ENCODE peak calls at places on chromosomes 13 and 19, in nine cellular contexts. M, D, Z, J, R, H, C, O and N are unnamed samples.

GRCh38 chr13:97359181-97360057 is 74.5 kb upstream of the RAP2A start:
- DNase-seq in D (peak; percentile 65), H (no peak), M (peak; percentile 68), C (peak; percentile 52), R (peak; percentile 56), O (peak; percentile 10), J (peak; percentile 92), Z (peak; percentile 46), N (peak; percentile 50)

GRCh38 chr19:53112286-53112685 is 9.1 kb upstream of the ZNF160 start:
- DNase-seq in H (no peak), J (peak; percentile 59), C (no peak), D (no peak), M (peak; percentile 31), O (no peak), Z (no peak), R (no peak), N (no peak)

GRCh38 chr13:75223981-75224742 is 257.8 kb downstream of the TBC1D4 start:
- DNase-seq in R (no peak), D (no peak), C (no peak), M (peak; percentile 9), Z (no peak), O (no peak), H (no peak), J (no peak), N (no peak)

GRCh38 chr13:48687249-48687648 is 33.5 kb downstream of the CYSLTR2 start:
- DNase-seq in Z (no peak), R (no peak), C (no peak), H (no peak), D (no peak), J (no peak), O (no peak), M (no peak), N (no peak)

GRCh38 chr13:101231751-101232428 is 184.4 kb downstream of the NALCN start:
- DNase-seq in H (no peak), M (no peak), C (no peak), O (no peak), J (peak; percentile 35), D (no peak), Z (no peak), R (no peak), N (no peak)

GRCh38 chr13:30129411-30129810 is 177.9 kb downstream of the KATNAL1 start:
- DNase-seq in O (no peak), M (no peak), Z (no peak), H (no peak), J (no peak), R (no peak), D (no peak), C (no peak), N (no peak)

GRCh38 chr13:21674271-21675009 is 3.6 kb downstream of the FGF9 start:
- DNase-seq in J (no peak), D (no peak), O (no peak), R (peak; percentile 24), H (no peak), M (no peak), C (no peak), Z (no peak), N (no peak)

GRCh38 chr13:45863716-45864590 is 12.4 kb upstream of the SIAH3 start:
- DNase-seq in M (no peak), O (no peak), H (no peak), D (no peak), J (no peak), C (no peak), R (no peak), Z (no peak), N (no peak)

GRCh38 chr19:5628919-5629481 is 6.1 kb downstream of the SAFB start:
- DNase-seq in J (no peak), M (no peak), R (no peak), O (no peak), C (no peak), Z (no peak), H (no peak), D (no peak), N (no peak)

GRCh38 chr13:50587122-50587521 is 256.4 kb downstream of the DLEU7 start:
- DNase-seq in Z (no peak), O (no peak), J (no peak), M (no peak), C (no peak), R (no peak), H (no peak), D (no peak), N (no peak)
- H3K9me3 ChIP-seq in Z (no peaks in the 10 kb centered on the region), O (no peaks in the 10 kb centered on the region), J (no peaks in the 10 kb centered on the region), M (no peaks in the 10 kb centered on the region), C (no peaks in the 10 kb centered on the region), R (no peaks in the 10 kb centered on the region), H (no peaks in the 10 kb centered on the region), D (no peaks in the 10 kb centered on the region), N (no peaks in the 10 kb centered on the region)

GRCh38 chr19:3532154-3533019 is 6.6 kb upstream of the TEKTIP1 start:
- DNase-seq in O (no peak), D (no peak), C (no peak), Z (peak; percentile 19), M (no peak), H (no peak), R (no peak), J (no peak), N (no peak)
- H3K9me3 ChIP-seq in O (no peaks in the 10 kb centered on the region), D (no peaks in the 10 kb centered on the region), C (no peaks in the 10 kb centered on the region), Z (no peaks in the 10 kb centered on the region), M (no peaks in the 10 kb centered on the region), H (no peaks in the 10 kb centered on the region), R (no peaks in the 10 kb centered on the region), J (no peaks in the 10 kb centered on the region), N (no peaks in the 10 kb centered on the region)

GRCh38 chr19:21910318-21910717 is 74.3 kb upstream of the ZNF43 start:
- DNase-seq in C (no peak), M (peak; percentile 47), J (no peak), D (peak; percentile 61), H (no peak), R (no peak), O (no peak), Z (no peak), N (no peak)
- H3K9me3 ChIP-seq in C (no peaks in the 10 kb centered on the region), M (peaks cover 40% of the 10 kb centered on the region), J (peaks cover 33% of the 10 kb centered on the region), D (peaks cover 28% of the 10 kb centered on the region), H (peaks cover 4% of the 10 kb centered on the region), R (no peaks in the 10 kb centered on the region), O (no peaks in the 10 kb centered on the region), Z (no peaks in the 10 kb centered on the region), N (no peaks in the 10 kb centered on the region)

GRCh38 chr13:53417601-53418000 is 389.0 kb downstream of the OLFM4 start:
- DNase-seq in H (no peak), M (no peak), J (no peak), O (no peak), R (no peak), Z (no peak), C (no peak), D (no peak), N (no peak)
- H3K9me3 ChIP-seq in H (no peaks in the 10 kb centered on the region), M (no peaks in the 10 kb centered on the region), J (peaks cover 5% of the 10 kb centered on the region), O (no peaks in the 10 kb centered on the region), R (no peaks in the 10 kb centered on the region), Z (no peaks in the 10 kb centered on the region), C (no peaks in the 10 kb centered on the region), D (no peaks in the 10 kb centered on the region), N (no peaks in the 10 kb centered on the region)

GRCh38 chr13:95671597-95671996 is 5.3 kb upstream of the DNAJC3 start:
- DNase-seq in M (no peak), Z (no peak), R (no peak), O (no peak), D (no peak), H (no peak), C (no peak), J (no peak), N (no peak)
- H3K9me3 ChIP-seq in M (no peaks in the 10 kb centered on the region), Z (no peaks in the 10 kb centered on the region), R (peaks cover 10% of the 10 kb centered on the region), O (peaks cover 3% of the 10 kb centered on the region), D (peaks cover 4% of the 10 kb centered on the region), H (peaks cover 35% of the 10 kb centered on the region), C (no peaks in the 10 kb centered on the region), J (peaks cover 8% of the 10 kb centered on the region), N (peaks cover 12% of the 10 kb centered on the region)

DNA sequence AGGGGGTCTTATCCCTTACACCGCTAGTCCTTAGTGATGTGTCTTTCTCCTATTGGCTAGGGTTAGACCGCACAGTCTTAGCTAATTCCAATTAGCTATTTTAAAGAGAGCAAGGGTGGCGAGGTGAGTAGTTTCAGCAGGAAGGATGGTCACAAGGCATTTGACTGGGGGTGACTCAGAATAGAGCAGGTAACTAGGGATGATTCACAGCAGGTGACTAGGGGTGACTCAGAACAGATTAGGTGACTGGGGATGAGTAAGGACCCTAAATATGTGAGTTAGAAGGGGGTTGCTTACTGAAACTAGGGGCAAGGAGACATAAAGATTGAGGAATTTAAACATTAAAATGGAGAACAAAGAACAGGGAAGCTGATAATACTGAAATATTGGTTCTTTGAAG is 64.3 kb downstream of the ZNF66 start:
- DNase-seq in C (no peak), R (no peak), J (no peak), Z (no peak), D (no peak), H (no peak), O (no peak), M (peak; percentile 82), N (no peak)
- H3K9me3 ChIP-seq in C (no peaks in the 10 kb centered on the region), R (peaks cover 14% of the 10 kb centered on the region), J (peaks cover 15% of the 10 kb centered on the region), Z (no peaks in the 10 kb centered on the region), D (peaks cover 4% of the 10 kb centered on the region), H (peaks cover 59% of the 10 kb centered on the region), O (peaks cover 11% of the 10 kb centered on the region), M (peaks cover 12% of the 10 kb centered on the region), N (peaks cover 20% of the 10 kb centered on the region)

GRCh38 chr13:19172007-19172646 is 9.5 kb downstream of the TUBA3C start:
- DNase-seq in O (no peak), Z (no peak), H (no peak), R (no peak), M (no peak), D (no peak), J (no peak), C (no peak), N (no peak)

GRCh38 chr13:19172647-19173030 is 9.0 kb downstream of the TUBA3C start:
- DNase-seq in R (no peak), H (no peak), J (no peak), C (no peak), M (no peak), O (no peak), Z (no peak), D (no peak), N (no peak)

GRCh38 chr13:19169496-19169895 is 12.1 kb downstream of the TUBA3C start:
- DNase-seq in J (no peak), D (no peak), C (no peak), R (no peak), H (no peak), M (no peak), O (no peak), Z (no peak), N (no peak)

GRCh38 chr13:19171563-19171962 is 10.1 kb downstream of the TUBA3C start:
- DNase-seq in O (no peak), J (no peak), Z (no peak), C (no peak), H (no peak), M (no peak), R (no peak), D (no peak), N (no peak)

GRCh38 chr13:19169991-19170390 is 11.6 kb downstream of the TUBA3C start:
- DNase-seq in C (no peak), J (no peak), H (no peak), R (no peak), O (no peak), M (no peak), D (no peak), Z (no peak), N (no peak)
- H3K9me3 ChIP-seq in C (no peaks in the 10 kb centered on the region), J (peaks cover 39% of the 10 kb centered on the region), H (no peaks in the 10 kb centered on the region), R (no peaks in the 10 kb centered on the region), O (no peaks in the 10 kb centered on the region), M (peaks cover 3% of the 10 kb centered on the region), D (peaks cover 58% of the 10 kb centered on the region), Z (no peaks in the 10 kb centered on the region), N (no peaks in the 10 kb centered on the region)